ENCODE peak calls at places on chromosomes 13 and 19, in eight cellular contexts. M is cardiac muscle cell, V is heart left ventricle, B is Caco-2, A is GM23248, Q is tibial artery, E is fibroblast of lung, X is heart right ventricle. P is an unnamed sample. For H3K4me1 and H3K27me3, the result is how much of the 10 kb centered on the place peaks cover.

GRCh38 chr19:9528757-9529336 is 9.6 kb downstream of the ZNF426 start:
- DNase-seq in B (no peak), X (no peak), Q (no peak), V (no peak), M (peak), E (peak), A (peak), P (no peak)

GRCh38 chr13:42061943-42062342 is 13.5 kb downstream of the DGKH start:
- DNase-seq in Q (no peak), A (no peak), M (no peak), X (no peak), E (no peak), V (no peak), B (no peak), P (no peak)

GRCh38 chr19:24060687-24061356 is 26.2 kb upstream of the ZNF254 start:
- DNase-seq in V (no peak), M (no peak), E (no peak), A (peak), X (no peak), Q (no peak), B (no peak), P (no peak)

GRCh38 chr19:38730470-38730730 is 13.9 kb downstream of the CAPN12 start:
- DNase-seq in A (no peak), M (no peak), V (no peak), Q (no peak), X (no peak), B (no peak), E (no peak), P (no peak)

GRCh38 chr13:20191902-20192469 is 752 bp downstream of the GJB2 start:
- DNase-seq in V (no peak), A (peak), B (peak), Q (no peak), E (peak), X (no peak), M (peak), P (no peak)

GRCh38 chr13:100789481-100789880 is 114.9 kb upstream of the TMTC4 start:
- DNase-seq in V (no peak), X (no peak), E (peak), M (peak), B (no peak), A (peak), Q (no peak), P (no peak)

GRCh38 chr19:18594096-18594823 is 5.7 kb downstream of the REX1BD start:
- DNase-seq in X (peak), Q (peak), V (peak), A (peak), E (peak), B (peak), M (peak), P (no peak)

GRCh38 chr19:3184847-3185481 is 766 bp upstream of the NCLN start:
- DNase-seq in B (peak), M (peak), Q (no peak), A (peak), V (peak), E (no peak), X (peak), P (peak)

GRCh38 chr19:55253264-55253663 is 5.6 kb downstream of the PPP6R1 start:
- DNase-seq in A (no peak), V (no peak), M (no peak), X (no peak), E (no peak), Q (no peak), B (no peak), P (no peak)

GRCh38 chr19:55638864-55639359 is 1.9 kb upstream of the ZNF580 start:
- DNase-seq in V (no peak), M (peak), X (peak), E (peak), A (peak), B (peak), Q (no peak), P (no peak)

GRCh38 chr19:44777715-44778347 is at the start of gene CBLC:
- DNase-seq in M (no peak), Q (no peak), E (no peak), A (peak), V (no peak), X (no peak), B (peak), P (no peak)

GRCh38 chr13:50911051-50911690 is 1.6 kb downstream of the RNASEH2B start:
- DNase-seq in B (peak), A (peak), X (no peak), Q (no peak), M (peak), V (no peak), E (peak), P (no peak)

GRCh38 chr13:29707876-29708543 is 112.5 kb upstream of the SLC7A1 start:
- DNase-seq in X (no peak), E (peak), A (peak), B (peak), V (no peak), M (peak), Q (no peak), P (no peak)

GRCh38 chr19:13781547-13781946 is 7.3 kb downstream of the C19orf53 start:
- DNase-seq in Q (peak), M (peak), V (peak), E (peak), X (peak), A (peak), B (peak), P (peak)

GRCh38 chr13:88042489-88042888 is 371.3 kb downstream of the SLITRK5 start:
- DNase-seq in M (peak), X (no peak), Q (no peak), E (peak), B (no peak), A (no peak), V (no peak), P (no peak)

GRCh38 chr13:36297600-36298338 is at the start of gene CCDC169:
- DNase-seq in X (peak), A (peak), Q (peak), E (peak), B (no peak), V (peak), M (peak), P (peak)

DNA sequence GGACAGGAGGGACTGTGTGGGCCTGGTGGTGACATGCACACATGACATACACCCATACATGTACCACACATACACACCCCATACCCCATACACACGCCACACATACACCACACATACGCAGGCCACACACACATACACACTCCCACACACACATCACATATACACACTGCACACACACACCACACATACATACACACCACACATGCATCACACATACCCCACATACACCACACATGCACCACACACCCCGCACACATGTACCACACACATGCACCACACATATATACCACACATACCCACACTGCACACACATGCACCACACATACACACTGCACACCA is 76.5 kb upstream of the KCTD15 start:
- DNase-seq in V (no peak), Q (no peak), M (no peak), E (no peak), B (no peak), X (no peak), A (no peak), P (no peak)
- H3K4me1 ChIP-seq in V (under half), Q (under half), M (under half), E (under half), B (under half), X (under half), A (under half), P (under half)

DNA sequence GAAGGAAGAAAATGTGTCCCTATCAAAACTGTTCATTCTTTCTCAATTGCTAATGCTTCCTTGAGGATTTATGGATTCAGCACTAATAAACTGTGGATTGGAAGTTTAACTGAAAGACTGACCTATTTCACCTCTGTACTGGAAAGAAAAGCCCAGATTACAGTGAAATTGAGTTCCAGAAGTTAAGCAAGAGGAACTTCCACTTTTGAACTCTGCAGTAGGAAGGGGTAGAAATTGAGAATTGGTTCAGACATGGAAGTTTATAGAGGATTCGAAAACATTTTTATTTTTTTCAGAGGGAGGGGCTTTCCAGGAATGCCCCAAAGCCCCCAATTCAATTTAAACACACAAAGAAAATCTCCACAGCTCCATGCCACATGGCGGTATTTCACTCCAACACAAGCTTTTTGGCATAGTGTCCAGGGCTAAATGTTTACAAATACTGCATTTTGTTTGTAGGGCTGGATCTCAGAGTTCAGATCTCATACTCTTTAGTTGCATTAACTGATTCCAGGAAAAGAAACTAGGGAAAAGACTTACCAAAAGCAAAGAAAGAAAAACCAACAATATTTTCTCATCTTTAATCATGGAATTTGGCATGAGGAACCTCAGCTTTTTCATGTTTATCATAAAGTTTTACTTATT is 61.3 kb upstream of the ARGLU1 start:
- DNase-seq in M (no peak), Q (no peak), E (no peak), A (no peak), X (no peak), B (no peak), V (no peak), P (no peak)
- H3K4me3 ChIP-seq in M (no peak), Q (no peak), E (no peak), A (no peak), X (no peak), B (no peak), V (no peak), P (no peak)

GRCh38 chr19:41009700-41010235 is 18.7 kb downstream of the CYP2B6 start:
- DNase-seq in X (no peak), Q (no peak), E (no peak), V (no peak), B (no peak), M (no peak), A (no peak), P (no peak)
- H3K27me3 ChIP-seq in X (under half), Q (under half), E (under half), V (under half), B (under half), M (under half), A (under half), P (under half)

GRCh38 chr19:49643466-49643865 is 1.5 kb downstream of the SCAF1 start:
- DNase-seq in X (no peak), E (no peak), A (peak), M (no peak), B (no peak), V (no peak), Q (no peak), P (no peak)
- H3K4me1 ChIP-seq in X (under half), E (under half), A (under half), M (under half), B (under half), V (under half), Q (under half), P (under half)

GRCh38 chr19:6047256-6047655 is 63.0 kb downstream of the RFX2 start:
- DNase-seq in E (no peak), B (no peak), M (no peak), Q (peak), V (no peak), A (no peak), X (no peak), P (no peak)

GRCh38 chr19:6047741-6048231 is 62.5 kb downstream of the RFX2 start:
- DNase-seq in B (peak), X (no peak), V (no peak), A (peak), E (peak), Q (peak), M (peak), P (no peak)

GRCh38 chr19:6045108-6045507 is 65.2 kb downstream of the RFX2 start:
- DNase-seq in M (no peak), Q (peak), A (no peak), X (no peak), B (no peak), V (no peak), E (no peak), P (no peak)

GRCh38 chr19:6048808-6049405 is 61.4 kb downstream of the RFX2 start:
- DNase-seq in E (peak), M (peak), Q (peak), A (peak), X (peak), B (peak), V (peak), P (no peak)

DNA sequence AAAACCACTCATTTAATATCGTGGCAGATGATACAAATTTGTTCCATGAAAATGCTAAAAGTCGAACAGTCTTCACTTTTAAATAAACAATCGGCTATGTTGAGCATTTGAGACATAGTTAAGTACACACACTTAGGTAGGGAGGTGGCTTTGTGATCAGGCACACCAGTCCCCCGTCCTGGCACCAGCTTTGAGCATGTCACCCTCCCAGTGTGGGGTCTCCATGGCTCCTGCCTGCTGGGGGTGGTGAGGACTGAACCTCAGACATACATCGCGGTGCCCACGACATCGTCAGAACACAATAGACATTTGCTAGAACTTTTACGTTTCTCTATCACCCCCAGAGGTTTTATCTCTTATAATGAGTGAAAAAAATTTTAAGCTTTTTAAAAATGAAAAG is 62.0 kb downstream of the RFX2 start:
- DNase-seq in B (no peak), Q (peak), V (no peak), E (no peak), X (no peak), M (no peak), A (no peak), P (no peak)
- H3K4me3 ChIP-seq in B (no peak), Q (peak), V (no peak), E (no peak), X (no peak), M (no peak), A (no peak), P (no peak)

GRCh38 chr19:41799444-41800000 is 3.1 kb downstream of the CEACAM3 start:
- DNase-seq in V (no peak), Q (no peak), B (peak), X (no peak), E (no peak), M (no peak), A (no peak), P (no peak)

GRCh38 chr19:41801682-41802317 is 5.4 kb downstream of the CEACAM3 start:
- DNase-seq in B (no peak), X (no peak), Q (no peak), V (no peak), E (no peak), A (no peak), M (no peak), P (peak)

GRCh38 chr19:41801031-41801430 is 4.6 kb downstream of the CEACAM3 start:
- DNase-seq in A (no peak), V (no peak), X (no peak), M (no peak), B (no peak), Q (no peak), E (no peak), P (no peak)

GRCh38 chr19:41804327-41804726 is 7.9 kb downstream of the CEACAM3 start:
- DNase-seq in X (no peak), M (no peak), B (no peak), E (no peak), Q (no peak), V (no peak), A (no peak), P (no peak)

DNA sequence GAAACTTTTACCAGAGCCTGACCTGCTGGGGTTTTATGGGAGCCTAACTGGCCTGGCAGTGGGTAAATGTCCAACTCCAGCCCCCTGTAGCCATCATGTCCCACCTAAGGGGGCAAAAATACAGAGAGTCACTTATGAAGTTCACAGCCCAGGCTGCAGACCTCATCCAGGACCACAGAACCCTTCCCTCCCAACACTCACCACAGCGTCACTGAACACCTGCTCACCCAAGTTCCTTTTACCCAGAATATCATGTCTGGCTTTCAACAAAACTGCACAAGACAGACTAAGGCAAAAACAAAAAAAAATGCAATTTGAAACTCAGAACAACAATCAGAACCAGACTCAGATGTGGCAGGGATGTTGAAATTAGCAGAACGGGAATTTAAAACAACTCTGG is 6.4 kb downstream of the CEACAM3 start:
- DNase-seq in A (no peak), V (no peak), X (no peak), M (no peak), Q (no peak), E (no peak), B (no peak), P (no peak)
- H3K27me3 ChIP-seq in A (under half), V (under half), X (under half), M (under half), Q (under half), E (under half), B (under half), P (under half)

GRCh38 chr19:35141627-35142401 is 1.2 kb upstream of the FXYD7 start:
- DNase-seq in X (no peak), M (peak), V (no peak), E (peak), A (no peak), Q (no peak), B (no peak), P (no peak)
- H3K4me1 ChIP-seq in X (under half), M (under half), V (under half), E (under half), A (under half), Q (under half), B (under half), P (under half)

DNA sequence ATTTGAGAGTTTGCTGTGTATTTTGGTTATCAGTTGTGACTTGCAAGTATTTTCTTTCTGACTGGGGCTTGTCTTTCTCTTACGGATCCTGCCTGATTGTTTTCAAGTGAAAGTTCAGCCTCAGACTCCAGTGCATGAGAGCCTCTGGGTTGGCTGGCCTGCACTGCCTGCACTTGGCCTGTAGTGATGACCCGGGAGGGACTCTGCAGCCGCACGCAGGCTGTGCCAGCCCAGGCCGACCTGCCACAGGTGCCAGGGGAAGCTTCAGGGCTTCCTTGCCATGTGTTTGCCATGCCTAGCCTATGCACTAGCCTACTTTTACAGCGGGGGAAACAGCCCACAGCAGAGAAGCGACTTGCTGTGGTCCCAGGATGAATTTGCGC is 77.0 kb downstream of the KDM4B start:
- DNase-seq in A (no peak), M (no peak), V (no peak), X (no peak), B (no peak), Q (no peak), E (no peak), P (no peak)
- H3K4me3 ChIP-seq in A (no peak), M (no peak), V (no peak), X (no peak), B (no peak), Q (no peak), E (no peak), P (no peak)